ENCODE peak calls at places on chromosome 7, in eight cellular contexts. D is smooth muscle cell of the brain vasculature, N is iPS DF 19.7, Q is A549, Y is pons, B is Kasumi-1, J is left cardiac atrium, H is iPS DF 6.9. L is an unnamed sample.

GRCh38 chr7:1708640-1709249 is 38.7 kb downstream of the ELFN1 start:
- DNase-seq in D (no peak), N (no peak), Q (no peak), Y (no peak), B (no peak), J (no peak), H (no peak), L (no peak)

GRCh38 chr7:84339306-84339705 is 144.7 kb upstream of the SEMA3A start:
- DNase-seq in D (no peak), N (no peak), Q (no peak), Y (no peak), B (no peak), J (no peak), H (no peak), L (no peak)

GRCh38 chr7:51162724-51163329 is 153.8 kb downstream of the COBL start:
- DNase-seq in D (peak), N (peak), Q (peak), Y (peak), B (peak), J (peak), H (peak), L (peak)

GRCh38 chr7:157564518-157565177 is 227.8 kb downstream of the DNAJB6 start:
- DNase-seq in D (peak), N (no peak), Q (no peak), Y (no peak), B (no peak), J (no peak), H (no peak), L (no peak)

GRCh38 chr7:18125536-18125935 is 97.9 kb upstream of the PRPS1L1 start:
- DNase-seq in D (no peak), N (no peak), Q (no peak), Y (no peak), B (no peak), J (no peak), H (no peak), L (no peak)

GRCh38 chr7:25032774-25033743 is 53.1 kb upstream of the OSBPL3 start:
- DNase-seq in D (no peak), N (no peak), Q (no peak), Y (no peak), B (no peak), J (no peak), H (no peak), L (no peak)

GRCh38 chr7:157310676-157311185 is 26.1 kb upstream of the DNAJB6 start:
- DNase-seq in D (no peak), N (no peak), Q (no peak), Y (no peak), B (no peak), J (no peak), H (no peak), L (no peak)

GRCh38 chr7:158618745-158619140 is 31.1 kb upstream of the PTPRN2 start:
- DNase-seq in D (no peak), N (no peak), Q (no peak), Y (no peak), B (no peak), J (no peak), H (no peak), L (no peak)